ENCODE peak calls at places on chromosomes 6 and 20, in nine cellular contexts. E is NCI-H1092; D is nucleus accumbens; Z is left ventricle myocardium inferior; N is M059J; L is OCI-LY7; M is head of caudate nucleus; S is RWPE1; H is activated CD4-positive, alpha-beta T cell treated with anti-CD3 and anti-CD28 coated beads, Interleukin-2, amount 50 U/mL, for 24 hours. O is an unnamed sample.

GRCh38 chr6:161272600-161273355 is 1.1 kb downstream of the AGPAT4 start:
- DNase-seq in E (peak), D (no peak), Z (no peak), N (peak), L (no peak), M (no peak), S (peak), H (no peak), O (no peak)

GRCh38 chr6:9834233-9834632 is 580.6 kb downstream of the TFAP2A start:
- DNase-seq in E (no peak), D (no peak), Z (no peak), N (no peak), L (no peak), M (no peak), S (no peak), H (no peak), O (peak)

GRCh38 chr6:133973109-133973971 is 20.3 kb downstream of the TBPL1 start:
- DNase-seq in E (peak), D (no peak), Z (no peak), N (peak), L (peak), M (no peak), S (peak), H (no peak), O (peak)

GRCh38 chr6:158757753-158758090 is 61.4 kb downstream of the EZR start:
- DNase-seq in E (no peak), D (no peak), Z (no peak), N (no peak), L (no peak), M (no peak), S (no peak), H (no peak), O (no peak)

GRCh38 chr6:46170357-46171289 is at the start of gene ENPP5:
- DNase-seq in E (peak), D (peak), Z (peak), N (peak), L (peak), M (peak), S (peak), H (peak), O (no peak)

GRCh38 chr6:139732451-139732850 is 358.0 kb upstream of the CITED2 start:
- DNase-seq in E (no peak), D (no peak), Z (no peak), N (peak), L (no peak), M (no peak), S (peak), H (no peak), O (no peak)

GRCh38 chr20:19251958-19252669 is 39.7 kb downstream of the SLC24A3 start:
- DNase-seq in E (no peak), D (no peak), Z (no peak), N (no peak), L (no peak), M (no peak), S (no peak), H (no peak), O (no peak)

GRCh38 chr20:57663241-57663640 is 43.0 kb upstream of the ZBP1 start:
- DNase-seq in E (no peak), D (no peak), Z (peak), N (no peak), L (no peak), M (no peak), S (no peak), H (no peak), O (no peak)

GRCh38 chr6:162862462-162862861 is 134.7 kb downstream of the PACRG start:
- DNase-seq in E (no peak), D (no peak), Z (no peak), N (no peak), L (no peak), M (no peak), S (no peak), H (no peak), O (no peak)

GRCh38 chr6:25122001-25122400 is 157.2 kb upstream of the CARMIL1 start:
- DNase-seq in E (no peak), D (no peak), Z (peak), N (peak), L (no peak), M (no peak), S (no peak), H (no peak), O (peak)

GRCh38 chr6:129844118-129844891 is 16.8 kb downstream of the TMEM244 start:
- DNase-seq in E (no peak), D (no peak), Z (no peak), N (peak), L (no peak), M (no peak), S (peak), H (no peak), O (peak)

GRCh38 chr20:6006603-6006949 is 47.3 kb downstream of the LRRN4 start:
- DNase-seq in E (no peak), D (no peak), Z (peak), N (peak), L (no peak), M (no peak), S (no peak), H (no peak), O (no peak)

GRCh38 chr6:33974471-33974870 is 170.7 kb upstream of the MLN start:
- DNase-seq in E (no peak), D (no peak), Z (no peak), N (no peak), L (no peak), M (no peak), S (no peak), H (no peak), O (no peak)

GRCh38 chr6:19303381-19303780 is 533.8 kb upstream of the ID4 start:
- DNase-seq in E (peak), D (no peak), Z (no peak), N (peak), L (no peak), M (no peak), S (no peak), H (no peak), O (no peak)

GRCh38 chr6:6007311-6008113 is 787 bp upstream of the NRN1 start:
- DNase-seq in E (no peak), D (no peak), Z (no peak), N (peak), L (peak), M (no peak), S (no peak), H (no peak), O (peak)

GRCh38 chr6:24766685-24767462 is 7.9 kb upstream of the GMNN start:
- DNase-seq in E (no peak), D (no peak), Z (no peak), N (peak), L (peak), M (no peak), S (peak), H (no peak), O (peak)

GRCh38 chr6:157891544-157892362 is 68.7 kb downstream of the SNX9 start:
- DNase-seq in E (no peak), D (no peak), Z (no peak), N (no peak), L (no peak), M (no peak), S (no peak), H (no peak), O (no peak)

GRCh38 chr6:14596410-14596809 is 478.8 kb downstream of the CD83 start:
- DNase-seq in E (no peak), D (no peak), Z (no peak), N (peak), L (no peak), M (no peak), S (peak), H (no peak), O (peak)

GRCh38 chr20:52410182-52410647 is 218.6 kb upstream of the ZFP64 start:
- DNase-seq in E (no peak), D (no peak), Z (no peak), N (peak), L (no peak), M (no peak), S (peak), H (peak), O (no peak)

GRCh38 chr6:75233097-75233615 is 10.4 kb downstream of the COX7A2 start:
- DNase-seq in E (no peak), D (no peak), Z (no peak), N (no peak), L (no peak), M (no peak), S (no peak), H (no peak), O (no peak)

GRCh38 chr6:7812623-7813022 is 86.7 kb downstream of the BMP6 start:
- DNase-seq in E (no peak), D (no peak), Z (no peak), N (no peak), L (no peak), M (no peak), S (no peak), H (no peak), O (no peak)

GRCh38 chr6:145017051-145017450 is 718.3 kb downstream of the EPM2A start:
- DNase-seq in E (no peak), D (no peak), Z (no peak), N (no peak), L (no peak), M (no peak), S (no peak), H (no peak), O (no peak)

GRCh38 chr6:15621203-15622044 is 41.4 kb downstream of the DTNBP1 start:
- DNase-seq in E (no peak), D (no peak), Z (peak), N (no peak), L (no peak), M (no peak), S (no peak), H (no peak), O (no peak)

GRCh38 chr20:44758247-44759101 is 12.8 kb downstream of the KCNK15 start:
- DNase-seq in E (no peak), D (no peak), Z (no peak), N (no peak), L (no peak), M (peak), S (no peak), H (no peak), O (no peak)

O was measured in COLO829.